ENCODE peak calls at places on chromosome 10, in four cellular contexts. T is heart right ventricle, X is brain microvascular endothelial cell, G is HFFc6. Y is an unnamed sample.

GRCh38 chr10:68330852-68331454 is 911 bp upstream of the HNRNPH3 start:
- DNase-seq in T (peak), X (no peak), G (no peak), Y (no peak)

GRCh38 chr10:63767512-63767911 is 246.3 kb downstream of the REEP3 start:
- DNase-seq in X (peak), T (no peak), G (peak), Y (no peak)

GRCh38 chr10:73915206-73915851 is 4.4 kb downstream of the PLAU start:
- DNase-seq in X (no peak), G (no peak), T (no peak), Y (no peak)

GRCh38 chr10:53284615-53285182 is 512.1 kb upstream of the MBL2 start:
- DNase-seq in X (no peak), G (no peak), T (no peak), Y (no peak)

GRCh38 chr10:78703581-78703980 is 365.2 kb upstream of the ZMIZ1 start:
- DNase-seq in G (no peak), X (no peak), T (no peak), Y (no peak)

GRCh38 chr10:92799591-92799990 is 48.7 kb upstream of the EXOC6 start:
- DNase-seq in X (no peak), T (no peak), G (no peak), Y (no peak)

GRCh38 chr10:94429049-94429707 is 26.8 kb downstream of the TBC1D12 start:
- DNase-seq in T (no peak), X (no peak), G (peak), Y (no peak)

GRCh38 chr10:13759167-13759566 is 172.4 kb downstream of the PRPF18 start:
- DNase-seq in T (no peak), X (no peak), G (no peak), Y (no peak)

GRCh38 chr10:48307584-48307983 is 1.1 kb downstream of the MAPK8 start:
- DNase-seq in G (no peak), X (no peak), T (no peak), Y (no peak)

GRCh38 chr10:85319826-85320225 is 991.4 kb downstream of the CCSER2 start:
- DNase-seq in G (no peak), X (no peak), T (peak), Y (no peak)

GRCh38 chr10:68079434-68079833 is 4.4 kb upstream of the HERC4 start:
- DNase-seq in T (no peak), G (no peak), X (no peak), Y (no peak)

GRCh38 chr10:15106352-15107013 is 9.3 kb downstream of the RPP38 start:
- DNase-seq in G (peak), X (peak), T (peak), Y (peak)

GRCh38 chr10:86651631-86652331 is 2.6 kb upstream of the OPN4 start:
- DNase-seq in G (no peak), T (no peak), X (no peak), Y (peak)

GRCh38 chr10:26481914-26482550 is 43.9 kb downstream of the APBB1IP start:
- DNase-seq in X (no peak), G (no peak), T (no peak), Y (no peak)

GRCh38 chr10:128263891-128264688 is 137.9 kb upstream of the MKI67 start:
- DNase-seq in G (peak), T (peak), X (peak), Y (peak)

GRCh38 chr10:128267581-128267980 is 141.4 kb upstream of the MKI67 start:
- DNase-seq in X (no peak), T (no peak), G (no peak), Y (no peak)

GRCh38 chr10:128265596-128265995 is 139.4 kb upstream of the MKI67 start:
- DNase-seq in X (no peak), G (no peak), T (no peak), Y (no peak)

GRCh38 chr10:128268015-128268722 is 141.9 kb upstream of the MKI67 start:
- DNase-seq in G (no peak), T (no peak), X (peak), Y (no peak)
- TF ChIP-seq CTCF in G (peak), T (peak), X (peak), Y (no peak)

GRCh38 chr10:69335063-69335587 is 56.8 kb downstream of the HK1 start:
- DNase-seq in T (peak), X (no peak), G (no peak), Y (no peak)

GRCh38 chr10:69332278-69333010 is 54.1 kb downstream of the HK1 start:
- DNase-seq in T (no peak), X (peak), G (no peak), Y (no peak)

GRCh38 chr10:69331161-69331560 is 52.9 kb downstream of the HK1 start:
- DNase-seq in X (no peak), G (no peak), T (no peak), Y (no peak)

GRCh38 chr10:69334258-69335062 is 56.2 kb downstream of the HK1 start:
- DNase-seq in G (no peak), X (no peak), T (no peak), Y (no peak)

DNA sequence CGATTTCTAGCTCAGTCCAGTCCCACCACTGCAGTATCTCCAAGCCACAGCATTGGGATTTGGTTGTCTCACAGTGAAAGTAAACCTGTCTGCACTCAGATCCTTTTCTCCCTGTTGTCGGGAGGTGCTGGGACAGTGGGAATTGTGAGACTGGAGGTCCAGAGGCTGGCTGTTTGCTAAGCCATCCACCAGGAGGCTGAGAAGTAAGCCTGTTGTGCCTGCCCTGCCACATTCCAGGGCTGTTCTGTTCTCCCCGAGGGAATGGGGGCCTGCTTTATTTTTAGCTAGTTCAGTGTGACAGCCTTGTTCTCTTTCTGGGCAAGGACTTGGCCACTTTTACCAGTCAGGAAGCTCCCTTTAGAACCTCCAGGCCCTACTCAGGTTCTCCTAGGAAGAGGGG is 54.9 kb downstream of the HK1 start:
- DNase-seq in T (peak), X (peak), G (peak), Y (no peak)
- TF ChIP-seq CTCF in T (no peak), X (peak), G (peak), Y (no peak)

DNA sequence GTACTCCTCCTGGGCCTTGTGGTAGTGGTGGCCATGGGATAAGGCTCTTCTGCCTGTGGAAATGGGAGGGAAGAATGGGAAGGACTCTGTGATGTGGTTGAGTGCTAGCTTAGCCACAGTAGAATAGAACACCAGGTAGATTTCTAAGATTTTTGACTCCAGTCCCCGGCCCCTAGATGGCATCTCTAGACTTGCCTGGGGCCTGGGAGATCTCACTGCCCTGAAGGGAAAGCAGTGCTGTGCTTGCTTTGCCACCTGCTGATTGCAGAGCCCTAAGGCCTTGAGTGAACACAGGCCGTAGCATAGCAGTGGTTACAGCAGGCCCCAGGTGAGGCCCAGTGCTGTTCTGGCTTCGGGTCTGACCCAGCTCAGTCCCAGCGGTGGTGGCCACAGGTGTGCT is 252.0 kb downstream of the TCF7L2 start:
- DNase-seq in X (no peak), G (no peak), T (no peak), Y (no peak)
- TF ChIP-seq CTCF in X (no peak), G (no peak), T (no peak), Y (no peak)

DNA sequence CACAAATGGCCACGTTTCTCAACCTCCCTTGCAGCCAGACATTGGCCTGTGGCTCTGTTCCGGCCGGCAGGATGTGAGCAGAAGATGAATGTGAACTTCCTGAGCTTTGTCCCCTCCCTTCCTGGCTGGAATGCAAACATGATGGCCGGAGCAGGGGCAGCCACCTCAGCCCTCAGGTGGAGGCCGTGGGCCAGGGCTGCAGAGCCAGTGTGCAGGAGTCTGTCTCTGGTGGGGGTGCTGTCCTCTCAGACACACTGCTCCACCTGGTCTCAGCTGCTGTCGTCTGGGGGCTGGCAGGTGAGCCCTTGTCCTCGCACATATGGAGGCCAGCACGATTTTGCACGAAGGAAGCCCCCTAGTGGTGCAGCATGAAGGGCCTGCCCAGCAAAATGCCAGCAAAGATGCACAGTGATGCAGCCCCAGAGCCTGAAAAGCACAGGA is 25.3 kb upstream of the PWWP2B start:
- DNase-seq in G (no peak), T (no peak), X (no peak), Y (no peak)
- TF ChIP-seq CTCF in G (peak), T (no peak), X (peak), Y (no peak)

GRCh38 chr10:104351067-104351681 is 2.5 kb upstream of the CFAP58 start:
- DNase-seq in G (peak), T (no peak), X (no peak), Y (no peak)

GRCh38 chr10:104349623-104350142 is 4.0 kb upstream of the CFAP58 start:
- DNase-seq in X (no peak), G (no peak), T (peak), Y (no peak)

GRCh38 chr10:104350146-104350635 is 3.4 kb upstream of the CFAP58 start:
- DNase-seq in X (no peak), G (peak), T (peak), Y (no peak)

GRCh38 chr10:104351919-104352318 is 1.7 kb upstream of the CFAP58 start:
- DNase-seq in T (no peak), G (no peak), X (no peak), Y (no peak)

GRCh38 chr10:104353325-104354048 is at the start of gene CFAP58:
- DNase-seq in X (peak), G (peak), T (peak), Y (peak)
- TF ChIP-seq CTCF in X (peak), G (peak), T (peak), Y (no peak)

DNA sequence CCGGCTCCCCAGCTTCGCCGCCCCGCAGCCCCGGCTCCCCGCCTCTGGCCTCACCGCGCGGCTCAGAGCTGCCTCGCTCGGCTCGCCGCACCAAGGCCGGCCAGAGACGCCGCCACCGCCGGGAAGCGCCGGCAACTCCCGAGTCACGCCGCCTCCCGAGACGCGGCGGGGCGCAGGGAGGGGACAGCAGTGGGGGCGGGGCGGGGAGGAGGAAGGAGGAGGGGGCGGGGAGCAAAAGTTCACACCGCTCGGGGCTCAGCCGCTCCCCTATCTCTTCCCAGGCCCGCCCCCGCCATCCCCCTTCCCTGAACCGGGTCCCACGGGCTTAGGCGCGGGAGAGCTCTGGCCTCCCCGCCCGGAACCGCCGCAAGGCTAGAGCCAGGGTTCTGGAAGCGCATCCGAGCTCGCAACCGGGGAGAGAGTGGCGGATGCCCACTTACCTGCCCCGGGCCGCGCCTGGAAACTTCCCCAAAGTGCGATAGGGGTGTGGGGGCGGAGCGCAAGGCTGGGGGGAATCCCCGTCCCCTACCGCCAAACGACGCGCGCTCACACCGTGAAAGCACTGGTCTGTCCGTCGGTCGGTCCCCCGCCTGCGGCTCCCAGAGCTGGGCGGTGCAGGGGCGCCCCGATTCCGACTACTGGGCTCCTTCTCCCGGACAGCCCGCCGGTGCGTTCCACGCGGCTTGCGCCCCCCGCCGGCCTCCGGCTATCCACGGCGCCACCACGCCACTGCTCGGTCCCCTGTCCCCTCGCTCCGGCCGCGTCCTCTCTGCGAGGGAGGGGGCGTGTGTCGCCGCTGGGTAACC is 925 bp downstream of the CHST15 start:
- DNase-seq in T (peak), G (peak), X (peak), Y (no peak)
- TF ChIP-seq CTCF in T (no peak), G (peak), X (peak), Y (no peak)

GRCh38 chr10:50025627-50026026 is 37.4 kb downstream of the AGAP6 start:
- DNase-seq in G (no peak), T (no peak), X (no peak), Y (no peak)
- TF ChIP-seq CTCF in G (no peak), T (no peak), X (no peak), Y (no peak)

DNA sequence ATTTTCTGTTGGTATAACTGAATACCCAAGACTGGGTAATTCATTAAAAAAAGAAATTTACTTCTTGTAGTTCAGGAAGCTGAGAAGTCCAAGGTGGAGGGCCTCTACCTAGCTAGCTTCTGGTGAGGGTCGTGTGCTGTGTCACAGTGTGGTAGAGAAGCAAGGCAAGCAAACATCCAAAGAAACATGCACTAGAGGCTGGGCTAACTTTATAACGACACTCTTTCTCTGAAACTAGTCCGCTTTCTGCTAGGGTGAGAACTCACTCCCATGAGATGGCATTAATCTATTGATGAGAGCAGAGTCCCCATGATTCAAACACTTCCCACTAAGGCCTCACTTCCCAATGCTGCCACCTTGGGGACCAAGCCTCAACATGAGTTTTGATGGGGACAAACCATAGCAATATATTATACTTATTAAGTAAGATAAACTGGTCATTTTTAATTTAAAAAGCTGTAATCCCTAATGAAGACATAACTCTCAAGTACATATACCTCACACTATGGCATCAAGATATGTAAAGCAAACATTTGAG is 50.8 kb downstream of the PHYHIPL start:
- DNase-seq in T (no peak), G (no peak), X (no peak), Y (no peak)
- TF ChIP-seq CTCF in T (no peak), G (no peak), X (peak), Y (no peak)

DNA sequence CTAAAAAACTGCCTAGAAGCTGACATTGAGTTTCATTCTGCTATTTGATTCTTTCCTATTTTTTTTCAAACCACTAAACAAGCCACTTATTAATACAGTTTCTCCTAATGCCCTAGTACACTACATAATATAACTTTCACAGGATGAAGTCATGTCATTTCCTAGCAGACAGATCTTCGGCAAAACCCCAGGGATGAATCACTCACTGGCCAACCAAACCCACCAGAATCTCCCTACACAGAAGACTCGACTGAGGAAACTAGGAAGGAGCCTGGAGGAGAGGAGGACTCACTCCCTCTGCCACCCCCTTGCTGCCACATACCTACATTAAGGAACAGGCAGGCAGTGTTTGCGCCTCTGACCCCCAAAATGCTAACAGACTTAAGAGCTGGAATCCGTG is 33.4 kb downstream of the XPNPEP1 start:
- DNase-seq in T (no peak), G (peak), X (peak), Y (no peak)
- TF ChIP-seq CTCF in T (no peak), G (peak), X (peak), Y (no peak)

DNA sequence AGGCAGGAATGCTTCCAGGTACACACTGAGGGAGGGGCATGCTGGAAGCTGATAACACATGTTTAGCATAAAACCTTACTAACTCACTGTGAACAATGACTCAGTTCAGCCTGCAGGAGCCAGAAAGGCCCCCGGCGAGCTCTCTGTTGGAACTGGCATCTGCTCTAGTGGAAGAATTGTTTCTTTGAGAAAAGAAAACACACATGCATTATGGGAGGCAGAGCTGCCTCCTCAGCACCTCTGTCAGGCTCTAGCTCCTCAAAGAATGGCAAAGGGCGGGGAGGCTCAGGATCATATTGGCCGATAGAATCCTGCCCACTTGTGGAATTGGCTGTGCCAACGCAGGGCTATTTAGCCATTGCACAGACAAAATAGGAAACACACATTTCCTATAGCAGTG is 338.3 kb downstream of the CXCL12 start:
- DNase-seq in T (no peak), X (peak), G (peak), Y (no peak)
- TF ChIP-seq CTCF in T (no peak), X (peak), G (peak), Y (no peak)

Y was measured in omental fat pad.